ENCODE peak calls at places on chromosomes 16 and 17, in five cellular contexts. X is esophagus squamous epithelium, H is breast epithelium, J is body of pancreas, B is brain microvascular endothelial cell. M is an unnamed sample. For H3K27me3, the result is how much of the 10 kb centered on the place peaks cover.

GRCh38 chr17:63701477-63702222 is 1.7 kb upstream of the LIMD2 start:
- DNase-seq in H (no peak), X (no peak), J (no peak), B (no peak), M (no peak)

GRCh38 chr17:17118399-17118798 is 76.1 kb downstream of the MPRIP start:
- DNase-seq in H (no peak), B (no peak), J (no peak), X (no peak), M (no peak)

GRCh38 chr17:15456972-15457722 is 10.3 kb downstream of the CDRT4 start:
- DNase-seq in H (peak), J (peak), B (peak), X (no peak), M (peak)

GRCh38 chr17:31627960-31628359 is 231.1 kb downstream of the COPRS start:
- DNase-seq in B (peak), H (no peak), X (no peak), J (no peak), M (peak)

GRCh38 chr17:18041776-18042175 is 2.6 kb downstream of the GID4 start:
- DNase-seq in J (no peak), H (no peak), B (no peak), X (no peak), M (peak)

GRCh38 chr16:9077001-9077809 is 14.2 kb upstream of the HAPSTR1 start:
- DNase-seq in J (no peak), H (no peak), B (peak), X (no peak), M (peak)

GRCh38 chr16:4217246-4218131 is 24.4 kb downstream of the SRL start:
- DNase-seq in B (no peak), X (no peak), H (no peak), J (no peak), M (no peak)

GRCh38 chr16:83652898-83653297 is 154.9 kb upstream of the HSBP1 start:
- DNase-seq in X (no peak), B (no peak), H (no peak), J (no peak), M (no peak)

GRCh38 chr17:58092797-58093385 is 9.7 kb downstream of the DYNLL2 start:
- DNase-seq in J (no peak), X (no peak), H (no peak), B (no peak), M (no peak)

GRCh38 chr16:82649766-82650165 is 23.0 kb downstream of the CDH13 start:
- DNase-seq in J (no peak), X (no peak), H (no peak), B (no peak), M (no peak)

GRCh38 chr17:56416682-56417351 is 176.7 kb upstream of the NOG start:
- DNase-seq in X (no peak), B (no peak), J (no peak), H (no peak), M (no peak)

GRCh38 chr17:32259596-32259995 is 6.0 kb upstream of the RHBDL3 start:
- DNase-seq in B (peak), X (no peak), H (no peak), J (no peak), M (no peak)

GRCh38 chr17:55717898-55718735 is 4.5 kb downstream of the TMEM100 start:
- DNase-seq in J (peak), B (peak), X (no peak), H (peak), M (no peak)

GRCh38 chr17:80673152-80673920 is 128.7 kb downstream of the RPTOR start:
- DNase-seq in J (no peak), X (no peak), H (no peak), B (no peak), M (no peak)

GRCh38 chr16:67278773-67279295 is 498 bp upstream of the PLEKHG4 start:
- DNase-seq in J (peak), B (no peak), H (no peak), X (no peak), M (no peak)

GRCh38 chr16:26717826-26718225 is 348.9 kb upstream of the C16orf82 start:
- DNase-seq in X (no peak), B (no peak), J (no peak), H (no peak), M (no peak)

GRCh38 chr17:42079541-42079940 is 18.7 kb downstream of the ZNF385C start:
- DNase-seq in X (no peak), B (no peak), J (no peak), H (no peak), M (no peak)

GRCh38 chr16:13557476-13557875 is 362.5 kb upstream of the ERCC4 start:
- DNase-seq in X (no peak), J (no peak), B (no peak), H (no peak), M (no peak)

GRCh38 chr17:77237232-77238008 is 96.7 kb downstream of the SEC14L1 start:
- DNase-seq in B (no peak), X (no peak), H (no peak), J (no peak), M (no peak)

GRCh38 chr16:30660424-30661251 is 2.4 kb downstream of the FBRS start:
- DNase-seq in H (no peak), B (peak), J (no peak), X (no peak), M (no peak)

GRCh38 chr16:56673916-56674315 is 4.3 kb downstream of the MT1H start:
- DNase-seq in H (no peak), X (no peak), B (no peak), J (peak), M (no peak)

GRCh38 chr17:43701318-43701743 is 39.6 kb upstream of the MEOX1 start:
- DNase-seq in X (no peak), J (no peak), H (no peak), B (peak), M (no peak)

GRCh38 chr17:78834571-78834970 is 6.0 kb downstream of the USP36 start:
- DNase-seq in H (no peak), X (no peak), B (no peak), J (no peak), M (no peak)

GRCh38 chr17:66379539-66379938 is 77.1 kb downstream of the PRKCA start:
- DNase-seq in B (no peak), X (no peak), J (no peak), H (no peak), M (no peak)

GRCh38 chr17:1590031-1590746 is 27.6 kb upstream of the PITPNA start:
- DNase-seq in X (no peak), H (no peak), B (peak), J (peak), M (peak)

GRCh38 chr17:75325827-75326586 is 36.8 kb upstream of the SLC25A19 start:
- DNase-seq in B (no peak), H (no peak), J (no peak), X (no peak), M (no peak)

GRCh38 chr17:10083864-10084263 is 114.5 kb downstream of the GAS7 start:
- DNase-seq in H (no peak), X (no peak), B (no peak), J (no peak), M (no peak)

GRCh38 chr17:8466873-8467272 is 31.2 kb downstream of the NDEL1 start:
- DNase-seq in B (no peak), H (no peak), J (no peak), X (no peak), M (no peak)

GRCh38 chr17:43584666-43585102 is 38.5 kb upstream of the ETV4 start:
- DNase-seq in B (peak), J (no peak), H (no peak), X (no peak), M (no peak)

GRCh38 chr16:75011634-75012307 is 12.9 kb downstream of the ZNRF1 start:
- DNase-seq in H (no peak), J (no peak), X (no peak), B (peak), M (peak)

GRCh38 chr17:660453-660852 is 54.2 kb downstream of the VPS53 start:
- DNase-seq in H (no peak), J (no peak), B (no peak), X (no peak), M (no peak)

GRCh38 chr17:78970834-78971763 is 8.6 kb downstream of the LGALS3BP start:
- DNase-seq in J (peak), H (peak), B (peak), X (peak), M (no peak)

DNA sequence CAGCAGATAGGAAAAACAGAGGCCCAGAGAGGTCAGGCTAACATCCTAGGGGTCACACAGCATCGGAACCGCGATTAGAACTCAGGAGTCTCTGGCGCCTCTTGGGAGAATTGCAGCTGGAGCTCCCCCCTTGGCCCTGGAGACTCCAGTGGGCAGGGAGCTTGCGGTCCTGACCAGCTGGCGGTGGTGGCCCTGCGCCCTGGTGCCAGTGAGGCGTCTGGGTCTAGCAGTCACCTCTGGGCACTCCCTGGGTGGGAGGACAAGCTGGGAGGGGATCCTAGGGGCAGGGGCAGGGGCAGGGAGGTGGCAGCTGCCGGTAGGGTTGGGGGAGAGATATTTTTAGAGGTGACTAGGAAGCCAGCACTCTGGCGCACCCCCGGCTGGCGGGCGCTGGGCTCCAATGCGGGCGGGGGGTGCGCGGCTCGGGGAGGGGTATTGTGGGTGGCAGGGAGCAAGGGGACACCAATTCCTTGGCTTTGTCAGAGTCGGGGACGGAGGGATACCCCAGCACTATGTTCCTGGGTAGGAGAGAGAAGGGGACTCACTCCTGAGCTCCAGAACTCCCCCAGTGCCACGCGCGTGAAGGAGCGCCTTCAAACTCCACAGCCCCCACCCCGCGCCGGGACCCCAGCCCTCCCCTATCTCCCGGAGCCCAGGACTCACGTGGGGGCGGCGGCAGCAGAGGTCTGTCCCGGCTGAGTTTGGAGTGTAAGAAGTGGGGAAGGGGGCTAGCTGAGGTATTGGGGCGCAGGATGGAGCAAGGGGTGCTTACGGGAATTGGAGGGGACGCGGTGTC is 584 bp downstream of the PHOSPHO1 start:
- DNase-seq in J (no peak), H (no peak), B (no peak), X (no peak), M (no peak)
- H3K27me3 ChIP-seq in J (under half), H (under half), B (under half), X (under half), M (under half)

GRCh38 chr17:50863221-50863843 is 2.8 kb downstream of the TOB1 start:
- DNase-seq in H (no peak), X (no peak), J (peak), B (no peak), M (no peak)
- TF ChIP-seq CTCF in H (peak), X (peak), J (peak), B (peak), M (peak)

GRCh38 chr16:1123525-1124230 is 27.6 kb upstream of the C1QTNF8 start:
- DNase-seq in H (no peak), B (no peak), X (no peak), J (no peak), M (no peak)
- H3K27me3 ChIP-seq in H (half or more), B (under half), X (under half), J (under half), M (under half)

DNA sequence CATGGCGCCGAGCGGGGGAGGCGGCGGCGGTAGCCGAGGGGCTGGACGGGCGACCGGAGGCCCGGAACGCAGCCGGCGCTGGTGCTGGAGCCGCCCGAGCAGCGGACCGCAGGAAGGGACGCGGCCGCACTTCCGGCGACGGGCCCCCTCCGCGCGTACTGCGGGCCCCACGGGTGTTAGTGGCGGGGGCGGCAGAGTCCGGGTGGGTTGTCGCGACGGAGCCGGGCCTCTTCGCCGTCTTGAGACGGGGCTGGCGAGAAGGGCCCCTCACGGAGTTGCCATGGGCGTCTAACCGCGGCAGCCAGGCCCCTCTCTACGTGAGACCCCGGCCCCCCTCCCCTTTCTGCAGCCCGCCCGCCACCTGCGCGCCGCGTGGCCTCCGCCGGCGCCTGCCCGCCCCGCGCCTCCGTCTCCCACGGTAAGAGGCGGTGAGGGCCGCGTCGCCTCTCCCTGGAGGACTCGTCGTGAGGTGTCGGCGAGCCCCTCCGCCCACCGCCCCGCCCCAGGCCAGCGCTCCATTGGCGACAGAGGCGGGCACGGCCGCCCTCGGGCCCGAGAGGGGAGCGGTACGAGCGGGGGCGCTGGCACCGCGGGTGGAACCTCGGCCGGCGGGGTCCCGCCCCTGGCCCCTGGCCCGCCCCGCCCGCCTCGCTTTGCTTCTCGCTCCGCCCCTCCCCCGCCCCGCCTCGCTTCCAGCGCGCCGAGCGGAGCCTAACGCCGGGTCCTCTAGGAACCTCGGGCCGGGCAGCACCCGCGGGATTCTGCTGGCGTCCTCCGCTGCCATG is at the start of the genes VPS9D1 and ZNF276:
- DNase-seq in J (peak), X (no peak), H (peak), B (peak), M (no peak)
- TF ChIP-seq CTCF in J (no peak), X (no peak), H (no peak), B (no peak), M (no peak)

GRCh38 chr17:82370471-82371332 is 863 bp upstream of the UTS2R start:
- DNase-seq in X (no peak), H (no peak), B (no peak), J (no peak), M (no peak)

GRCh38 chr17:82371333-82372062 is at the start of gene UTS2R:
- DNase-seq in X (no peak), B (no peak), J (peak), H (no peak), M (no peak)

GRCh38 chr17:82372591-82373452 is 1.3 kb downstream of the UTS2R start:
- DNase-seq in H (no peak), X (no peak), J (peak), B (no peak), M (no peak)

GRCh38 chr17:82373731-82374625 is 2.4 kb downstream of the UTS2R start:
- DNase-seq in X (no peak), J (no peak), H (no peak), B (no peak), M (no peak)

DNA sequence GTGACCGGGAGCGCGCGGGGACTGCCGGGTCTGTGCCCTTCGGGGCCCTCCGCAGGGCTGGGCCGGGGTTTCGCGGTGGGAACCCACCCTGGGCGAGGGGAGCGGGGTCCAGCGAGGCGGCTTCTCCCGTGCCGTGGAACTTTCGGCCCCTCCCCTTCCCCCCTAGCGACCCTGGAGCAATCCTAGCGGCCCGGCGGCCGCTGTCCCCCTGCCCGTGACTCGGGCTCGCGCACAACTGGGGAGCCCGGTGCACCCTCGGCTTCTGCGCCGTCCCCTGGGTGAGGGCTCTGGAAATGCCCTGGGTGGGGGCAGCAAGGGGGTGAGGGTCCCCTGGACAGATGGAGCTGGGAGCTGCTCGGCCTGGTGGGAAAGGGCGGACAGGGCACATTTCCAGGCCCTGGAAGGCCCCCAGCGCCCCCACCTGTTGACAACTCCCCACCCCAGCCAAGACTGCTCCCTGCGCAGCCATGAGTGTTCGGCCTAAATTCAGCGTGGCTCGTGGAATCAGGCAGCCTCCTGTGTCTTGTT is 562 bp downstream of the UTS2R start:
- DNase-seq in H (no peak), X (no peak), J (no peak), B (no peak), M (no peak)
- H3K27me3 ChIP-seq in H (half or more), X (under half), J (under half), B (half or more), M (under half)

DNA sequence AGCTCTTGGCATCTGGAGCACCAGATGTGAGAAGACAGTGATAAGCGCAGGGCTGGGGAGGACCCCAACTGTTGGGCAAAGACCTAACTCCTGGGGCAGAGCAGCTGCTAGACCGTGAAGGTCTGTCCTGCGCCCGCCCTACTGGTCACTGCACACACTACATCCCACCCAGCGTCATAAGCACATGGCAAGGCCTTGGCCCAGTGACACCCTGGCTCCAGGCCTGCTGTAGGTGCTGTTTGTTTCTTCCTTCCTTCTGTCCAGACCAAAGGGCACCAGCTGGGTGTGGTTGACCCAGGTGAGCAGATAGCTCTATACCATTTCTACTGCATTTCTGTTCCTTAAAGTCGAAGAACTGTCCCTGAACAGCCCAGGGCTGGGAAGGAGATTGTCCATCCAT is 6.4 kb downstream of the TRPV3 start:
- DNase-seq in J (no peak), X (no peak), B (no peak), H (no peak), M (no peak)
- TF ChIP-seq CTCF in J (no peak), X (no peak), B (peak), H (no peak), M (no peak)

GRCh38 chr17:6793748-6794493 is 17.9 kb downstream of the FBXO39 start:
- DNase-seq in X (no peak), B (no peak), J (no peak), H (no peak), M (no peak)
- H3K27me3 ChIP-seq in X (under half), B (under half), J (under half), H (under half), M (under half)

DNA sequence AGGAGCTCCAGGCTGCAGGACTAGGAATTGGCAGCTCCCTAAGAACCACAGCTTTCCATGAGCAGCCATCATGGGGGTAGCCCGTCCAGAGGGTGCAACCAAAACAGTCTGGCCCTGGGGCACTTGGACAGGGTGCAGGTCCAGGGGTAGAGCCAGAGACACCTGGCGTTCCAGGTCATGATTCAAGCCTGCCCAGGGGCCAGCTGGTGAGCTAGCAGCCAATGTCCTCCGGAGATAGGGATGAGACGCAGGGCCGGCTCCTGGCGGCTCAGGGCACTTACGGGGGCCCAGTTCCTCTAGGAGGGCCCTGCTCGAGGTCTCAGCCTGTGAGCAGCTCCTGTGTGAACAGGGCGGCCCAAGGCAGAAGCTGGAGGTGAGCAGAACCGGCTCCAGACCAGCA is 22.1 kb downstream of the PIEZO1 start:
- DNase-seq in J (no peak), X (no peak), B (no peak), H (no peak), M (no peak)
- TF ChIP-seq CTCF in J (no peak), X (no peak), B (no peak), H (no peak), M (no peak)

M was measured in BJ.